ENCODE peak calls at places on chromosome 2, in five cellular contexts. V is IMR-90, Y is H9, D is neuronal stem cell, X is H1. O is an unnamed sample.

GRCh38 chr2:188659656-188660406 is 314.3 kb upstream of the COL3A1 start:
- DNase-seq in V (peak; percentile 74), Y (no peak), D (no peak), X (no peak), O (peak; percentile 80)

GRCh38 chr2:208906330-208906729 is 499.7 kb downstream of the PTH2R start:
- DNase-seq in V (no peak), Y (peak; percentile 76), D (no peak), X (peak; percentile 44), O (no peak)

GRCh38 chr2:188813315-188813714 is 160.9 kb upstream of the COL3A1 start:
- DNase-seq in V (peak; percentile 82), Y (no peak), D (no peak), X (no peak), O (no peak)

GRCh38 chr2:191533693-191534175 is 144.2 kb upstream of the NABP1 start:
- DNase-seq in V (no peak), Y (no peak), D (no peak), X (no peak), O (no peak)

GRCh38 chr2:159475793-159476192 is 140.6 kb downstream of the BAZ2B start:
- DNase-seq in V (no peak), Y (peak; percentile 39), D (no peak), X (no peak), O (no peak)

GRCh38 chr2:41579811-41580210 is 468.0 kb upstream of the PKDCC start:
- DNase-seq in V (no peak), Y (no peak), D (no peak), X (no peak), O (no peak)

GRCh38 chr2:9775351-9775750 is 67.9 kb upstream of the TAF1B start:
- DNase-seq in V (no peak), Y (no peak), D (no peak), X (no peak), O (no peak)

GRCh38 chr2:96407041-96407918 is 71.7 kb downstream of the NCAPH start:
- DNase-seq in V (peak; percentile 79), Y (peak; percentile 84), D (peak; percentile 72), X (peak; percentile 53), O (peak; percentile 74)

GRCh38 chr2:118843492-118844132 is 3.8 kb downstream of the EN1 start:
- DNase-seq in V (no peak), Y (peak; percentile 30), D (peak; percentile 14), X (no peak), O (no peak)

GRCh38 chr2:1990724-1991123 is 246.4 kb upstream of the PXDN start:
- DNase-seq in V (no peak), Y (no peak), D (no peak), X (no peak), O (no peak)

DNA sequence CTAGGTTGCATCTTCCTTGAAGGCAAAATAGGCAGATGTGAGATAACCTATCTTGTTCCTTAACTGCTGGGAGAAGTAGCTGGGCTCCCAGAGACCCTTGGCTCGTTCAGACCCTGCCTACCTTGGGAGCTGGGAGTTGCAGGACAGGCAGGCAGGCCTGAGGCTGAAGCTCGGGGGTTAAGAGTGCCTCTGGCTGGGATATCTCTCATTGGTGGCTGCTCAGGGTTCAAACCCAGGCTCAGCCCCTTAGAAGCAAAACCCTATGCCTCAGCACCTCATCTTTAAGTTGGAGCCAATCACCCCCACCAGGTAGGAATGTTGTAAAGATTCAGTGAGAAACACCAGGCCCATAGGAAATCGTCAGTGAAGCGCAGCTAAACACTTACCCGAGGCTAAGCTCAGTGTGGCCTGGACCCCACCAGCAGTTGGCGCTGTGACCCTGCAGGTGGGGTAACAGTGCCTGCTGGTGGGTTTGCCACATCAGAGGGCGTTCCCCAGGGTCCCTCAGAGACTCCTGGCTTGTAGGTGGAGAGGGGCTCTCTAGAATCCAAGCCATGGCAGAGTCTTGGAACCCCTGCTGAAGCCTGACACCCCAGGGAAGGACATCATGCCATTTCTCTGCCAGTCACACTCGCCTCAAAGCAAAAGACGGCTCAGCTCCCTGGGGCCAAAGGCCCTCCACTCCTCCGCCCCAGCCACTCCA is 54.6 kb upstream of the GPR17 start:
- DNase-seq in V (peak; percentile 51), Y (peak; percentile 92), D (peak; percentile 65), X (peak; percentile 68), O (peak; percentile 62)
- H2AFZ ChIP-seq in V (peak overlapping the region; percentile 90), Y (no peak overlapping the region), D (peak overlapping the region; percentile 84), X (peak overlapping the region; percentile 89), O (no peak overlapping the region)

GRCh38 chr2:46298272-46298521 is 990 bp downstream of the EPAS1 start:
- DNase-seq in V (no peak), Y (no peak), D (no peak), X (no peak), O (no peak)
- H3K23ac ChIP-seq in V (peak overlapping the region; percentile 96), Y (no peak overlapping the region), D (peak overlapping the region; percentile 81), X (no peak overlapping the region), O (peak overlapping the region; percentile 9)

GRCh38 chr2:221641181-221641871 is 69.2 kb upstream of the EPHA4 start:
- DNase-seq in V (no peak), Y (no peak), D (no peak), X (no peak), O (peak; percentile 91)

GRCh38 chr2:221640686-221641085 is 68.6 kb upstream of the EPHA4 start:
- DNase-seq in V (no peak), Y (no peak), D (no peak), X (no peak), O (no peak)

GRCh38 chr2:221642447-221642846 is 70.3 kb upstream of the EPHA4 start:
- DNase-seq in V (no peak), Y (no peak), D (no peak), X (no peak), O (no peak)
- H2AFZ ChIP-seq in V (no peak overlapping the region), Y (no peak overlapping the region), D (no peak overlapping the region), X (no peak overlapping the region), O (no peak overlapping the region)

GRCh38 chr2:64649013-64649484 is 4.7 kb downstream of the SERTAD2 start:
- DNase-seq in V (no peak), Y (no peak), D (no peak), X (no peak), O (no peak)
- H3K23ac ChIP-seq in V (no peak overlapping the region), Y (no peak overlapping the region), D (no peak overlapping the region), X (no peak overlapping the region), O (no peak overlapping the region)

GRCh38 chr2:69296421-69296820 is 90.6 kb downstream of the GFPT1 start:
- DNase-seq in V (no peak), Y (no peak), D (no peak), X (no peak), O (no peak)

GRCh38 chr2:69292326-69292725 is 94.7 kb downstream of the GFPT1 start:
- DNase-seq in V (peak; percentile 46), Y (no peak), D (no peak), X (no peak), O (no peak)

GRCh38 chr2:69288429-69288828 is 98.6 kb downstream of the GFPT1 start:
- DNase-seq in V (no peak), Y (no peak), D (no peak), X (no peak), O (no peak)

DNA sequence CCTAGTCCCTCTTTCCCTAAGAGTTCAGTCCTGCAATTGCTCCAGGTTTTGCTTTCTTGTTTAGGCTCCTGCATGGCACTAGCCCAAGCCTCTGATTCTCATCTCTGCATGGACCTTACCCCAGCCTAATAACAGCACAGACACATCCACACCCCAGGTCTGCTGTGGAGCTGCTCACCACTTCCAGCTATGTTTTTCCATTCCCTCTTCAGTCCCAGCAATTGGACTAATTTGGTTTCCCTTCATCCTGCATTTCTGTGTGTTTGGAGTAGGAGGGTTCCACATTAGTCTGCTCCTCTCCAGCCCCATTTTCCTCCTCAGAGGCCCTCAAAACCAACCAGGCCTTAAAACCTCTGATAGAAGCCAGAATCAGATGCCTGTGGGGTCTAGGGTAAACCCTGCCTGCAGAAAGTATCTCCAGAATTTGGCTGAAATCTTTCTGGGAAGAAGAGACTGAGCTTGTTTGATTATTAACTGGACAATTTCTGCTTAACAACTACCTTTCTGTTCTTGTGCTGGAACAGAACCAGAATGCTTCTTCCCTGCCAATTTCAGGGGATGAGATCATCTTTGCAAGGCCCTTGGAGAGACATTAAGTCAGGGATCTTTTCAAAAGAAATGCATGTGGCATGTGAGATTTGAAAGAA is 95.9 kb downstream of the GFPT1 start:
- DNase-seq in V (peak; percentile 86), Y (no peak), D (no peak), X (no peak), O (no peak)
- H2AFZ ChIP-seq in V (peak overlapping the region; percentile 71), Y (no peak overlapping the region), D (no peak overlapping the region), X (no peak overlapping the region), O (no peak overlapping the region)

GRCh38 chr2:152120430-152120829 is 21.6 kb upstream of the CACNB4 start:
- DNase-seq in V (no peak), Y (no peak), D (no peak), X (no peak), O (no peak)
- H3K23ac ChIP-seq in V (no peak overlapping the region), Y (no peak overlapping the region), D (no peak overlapping the region), X (no peak overlapping the region), O (no peak overlapping the region)

GRCh38 chr2:55883339-55883738 is 40.2 kb downstream of the EFEMP1 start:
- DNase-seq in V (peak; percentile 54), Y (no peak), D (no peak), X (no peak), O (peak; percentile 33)

GRCh38 chr2:55885944-55886281 is 37.7 kb downstream of the EFEMP1 start:
- DNase-seq in V (no peak), Y (no peak), D (no peak), X (no peak), O (no peak)

GRCh38 chr2:55887351-55887750 is 36.2 kb downstream of the EFEMP1 start:
- DNase-seq in V (peak; percentile 55), Y (no peak), D (no peak), X (no peak), O (no peak)

GRCh38 chr2:55883829-55884228 is 39.8 kb downstream of the EFEMP1 start:
- DNase-seq in V (no peak), Y (no peak), D (no peak), X (no peak), O (no peak)

GRCh38 chr2:55885129-55885943 is 38.2 kb downstream of the EFEMP1 start:
- DNase-seq in V (peak; percentile 96), Y (no peak), D (no peak), X (no peak), O (peak; percentile 94)
- H2AFZ ChIP-seq in V (peak overlapping the region; percentile 81), Y (no peak overlapping the region), D (no peak overlapping the region), X (no peak overlapping the region), O (no peak overlapping the region)

GRCh38 chr2:164335947-164336346 is 285.3 kb downstream of the GRB14 start:
- DNase-seq in V (no peak), Y (no peak), D (no peak), X (no peak), O (no peak)

GRCh38 chr2:164335128-164335527 is 286.2 kb downstream of the GRB14 start:
- DNase-seq in V (no peak), Y (no peak), D (no peak), X (no peak), O (no peak)
- H3K23ac ChIP-seq in V (no peak overlapping the region), Y (no peak overlapping the region), D (no peak overlapping the region), X (no peak overlapping the region), O (no peak overlapping the region)